ENCODE peak calls at places on chromosome 20, in five cellular contexts. V is uterus, D is psoas muscle, L is thoracic aorta, H is body of pancreas. M is an unnamed sample.

GRCh38 chr20:41180599-41181333 is 43.4 kb downstream of the PLCG1 start:
- DNase-seq in D (no peak), H (no peak), L (no peak), V (no peak), M (no peak)

GRCh38 chr20:45826381-45827019 is 612 bp downstream of the TNNC2 start:
- DNase-seq in H (no peak), V (no peak), D (peak; percentile 88), L (no peak), M (peak; percentile 70)

GRCh38 chr20:58896820-58897219 is 44.3 kb downstream of the GNAS start:
- DNase-seq in H (no peak), D (no peak), L (no peak), V (no peak), M (no peak)

GRCh38 chr20:41278936-41279335 is 38.6 kb downstream of the ZHX3 start:
- DNase-seq in H (no peak), V (no peak), D (no peak), L (no peak), M (no peak)

GRCh38 chr20:34571753-34572152 is 13.2 kb downstream of the MAP1LC3A start:
- DNase-seq in D (no peak), H (no peak), L (no peak), V (no peak), M (no peak)

GRCh38 chr20:46012926-46013825 is 4.5 kb downstream of the MMP9 start:
- DNase-seq in V (no peak), L (no peak), D (no peak), H (no peak), M (no peak)

GRCh38 chr20:44033873-44034272 is 119.2 kb downstream of the TOX2 start:
- DNase-seq in H (no peak), V (no peak), L (no peak), D (no peak), M (no peak)

GRCh38 chr20:46767127-46767761 is 57.8 kb downstream of the SLC2A10 start:
- DNase-seq in D (no peak), H (peak; percentile 31), V (no peak), L (no peak), M (peak; percentile 33)

GRCh38 chr20:57791178-57791945 is 81.5 kb upstream of the PMEPA1 start:
- DNase-seq in V (no peak), L (no peak), D (peak; percentile 0), H (no peak), M (no peak)

GRCh38 chr20:7520361-7520760 is 419.9 kb downstream of the HAO1 start:
- DNase-seq in V (no peak), H (no peak), L (no peak), D (no peak), M (no peak)

GRCh38 chr20:30167540-30167939 is 1089.9 kb upstream of the DEFB115 start:
- DNase-seq in H (no peak), D (no peak), V (no peak), L (no peak), M (no peak)

GRCh38 chr20:3374296-3374695 is 33.2 kb downstream of the DNAAF9 start:
- DNase-seq in H (no peak), D (no peak), L (no peak), V (no peak), M (no peak)

DNA sequence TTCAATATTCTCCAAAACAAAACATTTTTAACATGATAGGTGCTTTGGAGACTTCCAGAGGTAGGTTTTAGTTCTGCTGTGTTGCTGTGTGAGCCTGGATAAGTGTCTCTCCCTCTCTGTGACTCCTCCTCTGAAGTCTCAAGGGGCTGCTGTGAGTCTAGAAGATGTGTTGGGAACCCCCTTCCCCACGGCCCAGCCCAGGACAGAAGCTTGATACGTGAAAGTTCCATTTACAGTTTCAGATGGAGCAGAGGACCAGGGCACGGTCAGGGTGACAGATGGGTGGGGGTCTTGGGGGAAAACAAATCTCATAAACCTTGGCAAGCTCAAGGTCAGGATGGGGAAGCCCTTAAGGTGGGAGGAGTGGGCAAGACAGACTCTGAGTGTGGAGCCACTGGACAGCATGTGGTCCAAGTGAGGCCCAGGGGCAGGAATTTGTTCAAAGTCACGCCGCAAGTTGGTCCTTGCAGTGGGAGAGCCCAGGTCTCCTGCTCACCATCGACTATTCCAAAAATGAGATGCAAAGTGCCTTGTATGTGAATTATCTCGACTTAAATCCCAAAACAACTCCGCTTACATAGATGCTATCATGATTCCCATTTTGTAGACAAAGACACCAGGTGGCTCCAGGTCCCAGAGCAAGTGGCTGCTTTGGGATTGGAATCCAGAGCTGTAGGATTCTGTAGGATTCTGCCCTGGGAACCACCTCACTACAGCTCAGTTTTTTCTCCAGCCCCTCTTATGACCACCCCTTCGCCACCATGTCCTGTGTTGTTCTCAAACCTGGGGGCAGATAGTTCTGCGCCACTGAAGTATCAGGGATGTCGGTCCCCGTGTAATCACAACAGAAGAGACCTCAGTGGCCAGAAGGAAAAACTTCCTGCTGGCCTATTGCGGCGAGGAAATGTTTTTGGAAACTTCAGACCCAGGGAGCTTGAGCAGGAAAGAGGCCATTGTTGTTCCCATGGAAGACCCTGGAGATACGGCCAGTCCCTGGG is 1.9 kb downstream of the TGM2 start:
- DNase-seq in D (no peak), H (no peak), L (no peak), V (no peak), M (no peak)
- H3K4me3 ChIP-seq in D (peak overlapping the region; percentile 77), H (no peak overlapping the region), L (peak overlapping the region; percentile 87), V (peak overlapping the region; percentile 42), M (no peak overlapping the region)

GRCh38 chr20:53294804-53295203 is 298.8 kb downstream of the ZNF217 start:
- DNase-seq in D (no peak), V (no peak), H (no peak), L (no peak), M (no peak)

GRCh38 chr20:53296451-53297153 is 297.0 kb downstream of the ZNF217 start:
- DNase-seq in V (no peak), L (no peak), H (no peak), D (no peak), M (no peak)

GRCh38 chr20:53292347-53292746 is 301.3 kb downstream of the ZNF217 start:
- DNase-seq in L (no peak), H (no peak), D (no peak), V (no peak), M (no peak)

GRCh38 chr20:53287357-53288042 is 306.1 kb downstream of the ZNF217 start:
- DNase-seq in V (no peak), D (no peak), L (no peak), H (no peak), M (no peak)

DNA sequence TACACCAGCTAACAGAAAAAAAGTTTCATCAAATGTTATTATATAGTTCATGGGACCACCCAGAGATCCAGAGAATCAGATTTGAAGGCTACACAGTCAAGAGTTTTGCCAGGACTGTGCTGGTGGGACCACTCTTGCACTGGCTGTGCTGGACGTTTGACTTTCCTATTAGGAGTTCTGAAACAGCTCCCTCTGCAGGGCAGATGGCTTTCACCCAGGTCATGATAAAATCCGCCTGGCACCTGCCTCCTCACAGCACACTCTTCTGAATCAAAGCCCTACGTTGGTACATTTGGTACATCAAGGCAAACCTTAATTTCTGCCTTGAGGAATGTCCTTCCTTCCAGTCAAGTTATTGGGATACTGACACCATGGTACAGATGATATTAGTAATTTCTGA is 302.1 kb downstream of the ZNF217 start:
- DNase-seq in H (peak; percentile 9), V (no peak), D (no peak), L (no peak), M (no peak)
- TF ChIP-seq CTCF in H (no peak), V (no peak), D (no peak), L (no peak), M (no peak)

GRCh38 chr20:35601990-35602389 is 13.6 kb upstream of the SPAG4 start:
- DNase-seq in V (no peak), H (no peak), D (peak; percentile 51), L (no peak), M (no peak)
- H3K4me3 ChIP-seq in V (peak overlapping the region; percentile 31), H (no peak overlapping the region), D (peak overlapping the region; percentile 67), L (peak overlapping the region; percentile 79), M (peak overlapping the region; percentile 41)

DNA sequence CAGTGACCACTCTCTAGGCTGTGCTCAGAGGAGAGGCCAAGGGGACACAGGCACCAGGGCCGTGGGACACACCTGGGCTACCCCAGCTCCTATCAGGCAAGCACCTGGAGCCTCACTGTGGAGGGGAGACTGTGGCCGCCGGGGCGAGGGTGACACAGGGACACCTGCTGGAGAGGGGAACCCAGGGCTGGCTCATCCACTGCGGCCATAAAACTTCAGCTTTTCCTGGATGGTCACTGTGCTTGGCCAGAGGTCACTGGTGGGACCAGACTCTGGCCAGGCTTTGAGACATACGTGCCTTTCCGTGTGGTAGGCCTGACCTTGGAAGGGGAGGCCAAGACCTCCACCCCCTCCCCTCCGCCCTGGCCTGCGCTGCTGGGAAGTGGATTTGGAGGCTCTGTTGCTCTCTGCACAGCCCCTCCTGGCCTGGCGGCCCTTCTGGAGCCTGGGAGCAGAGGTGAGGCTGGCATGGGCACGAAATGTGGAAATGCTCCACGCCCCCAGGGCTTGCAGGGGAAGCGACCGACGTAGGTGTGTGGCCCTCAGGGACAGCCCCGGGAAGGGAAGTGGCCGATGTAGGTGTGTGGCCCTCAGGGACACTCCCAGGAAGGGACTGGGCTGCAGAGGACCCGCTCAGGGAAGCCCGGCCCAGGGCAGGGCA is 42.9 kb upstream of the BHLHE23 start:
- DNase-seq in L (no peak), H (no peak), V (no peak), D (peak; percentile 32), M (no peak)
- TF ChIP-seq CTCF in L (no peak), H (no peak), V (no peak), D (no peak), M (no peak)

DNA sequence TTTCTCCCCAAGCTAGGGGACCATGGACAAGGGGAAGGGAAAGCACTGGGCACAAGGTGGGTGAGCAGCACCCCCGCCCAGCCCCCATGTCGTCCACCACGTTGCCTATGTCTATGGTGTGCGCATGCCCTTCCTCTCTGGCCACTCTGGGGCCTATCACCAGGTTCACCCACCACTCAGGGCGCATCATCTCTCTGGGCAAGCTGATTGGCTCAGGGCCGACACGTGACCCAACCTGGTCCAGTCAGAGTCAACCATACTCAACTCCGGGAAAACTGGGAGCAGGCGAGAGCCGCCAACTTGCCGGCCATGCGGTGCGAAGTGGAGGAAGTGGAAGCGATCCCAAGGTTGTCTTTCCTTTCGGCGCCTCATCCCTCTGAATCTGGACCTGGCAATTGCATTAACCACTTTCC is 25.9 kb downstream of the ACSS1 start:
- DNase-seq in D (no peak), L (no peak), H (no peak), V (no peak), M (no peak)
- H3K4me3 ChIP-seq in D (no peak overlapping the region), L (no peak overlapping the region), H (no peak overlapping the region), V (no peak overlapping the region), M (no peak overlapping the region)

GRCh38 chr20:1734269-1734858 is 76.8 kb upstream of the SIRPG start:
- DNase-seq in V (no peak), L (no peak), D (no peak), H (no peak), M (peak; percentile 25)
- TF ChIP-seq CTCF in V (no peak), L (no peak), D (no peak), H (no peak), M (no peak)

DNA sequence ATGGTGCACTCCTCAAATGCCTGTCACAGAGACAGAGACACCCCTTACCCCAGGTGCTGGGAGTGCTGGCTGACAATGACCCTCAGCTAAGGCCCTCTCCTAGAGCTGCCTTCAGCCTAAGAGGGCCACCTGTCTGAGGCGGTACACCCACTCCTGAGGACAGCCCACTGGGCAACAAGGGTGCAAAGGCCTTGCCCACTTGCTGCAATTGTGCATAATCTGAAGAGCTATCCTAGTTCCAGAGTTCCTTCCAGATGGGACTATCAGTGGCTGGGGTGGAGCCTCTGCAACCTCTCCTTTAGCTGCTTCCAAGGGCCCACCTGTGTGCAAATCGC is 87.6 kb downstream of the PREX1 start:
- DNase-seq in D (no peak), V (no peak), H (no peak), L (no peak), M (no peak)
- H3K4me3 ChIP-seq in D (no peak overlapping the region), V (no peak overlapping the region), H (no peak overlapping the region), L (no peak overlapping the region), M (no peak overlapping the region)